ENCODE peak calls at places on chromosomes 3 and 15, in nine cellular contexts. H, O, P, D, Y, B, Q, T and I are unnamed samples.

GRCh38 chr15:82807920-82808633 is 1.4 kb upstream of the WHAMM start:
- DNase-seq in B (no peak), P (no peak), O (no peak), H (no peak), Y (no peak), D (no peak), T (no peak), Q (no peak), I (no peak)

GRCh38 chr3:126267169-126267975 is 87.0 kb upstream of the ALDH1L1 start:
- DNase-seq in D (peak; percentile 88), H (no peak), Y (peak; percentile 96), B (peak; percentile 65), T (no peak), Q (peak; percentile 83), O (peak; percentile 34), P (peak; percentile 76), I (peak; percentile 90)

GRCh38 chr3:169668081-169668956 is 4.8 kb upstream of the MECOM start:
- DNase-seq in Q (no peak), Y (peak; percentile 62), D (peak; percentile 70), H (peak; percentile 30), P (peak; percentile 49), B (no peak), T (no peak), O (peak; percentile 57), I (peak; percentile 76)

GRCh38 chr15:66256692-66257091 is 3.1 kb upstream of the MEGF11 start:
- DNase-seq in P (no peak), D (no peak), H (no peak), O (no peak), B (no peak), Q (no peak), T (no peak), Y (no peak), I (no peak)

GRCh38 chr3:32018723-32019564 is 37.4 kb downstream of the ZNF860 start:
- DNase-seq in Y (peak; percentile 73), B (peak; percentile 66), D (no peak), P (no peak), Q (peak; percentile 30), T (no peak), H (no peak), O (no peak), I (peak; percentile 60)

GRCh38 chr15:67456677-67457529 is 64.0 kb upstream of the C15orf61 start:
- DNase-seq in Q (peak; percentile 23), D (peak; percentile 92), Y (peak; percentile 82), T (peak; percentile 81), P (peak; percentile 95), H (peak; percentile 87), B (peak; percentile 54), O (peak; percentile 91), I (peak; percentile 82)

GRCh38 chr3:171755015-171755589 is 55.2 kb downstream of the PLD1 start:
- DNase-seq in D (no peak), O (no peak), T (no peak), H (no peak), Y (no peak), P (no peak), Q (no peak), B (no peak), I (no peak)

GRCh38 chr15:83871808-83872559 is 218.1 kb downstream of the ADAMTSL3 start:
- DNase-seq in H (no peak), O (no peak), Y (peak; percentile 70), B (peak; percentile 36), D (no peak), T (no peak), P (no peak), Q (peak; percentile 3), I (no peak)

GRCh38 chr3:169658311-169658931 is 5.1 kb downstream of the MECOM start:
- DNase-seq in Q (no peak), P (no peak), B (no peak), H (no peak), O (no peak), D (peak; percentile 43), Y (no peak), T (no peak), I (peak; percentile 66)

GRCh38 chr15:82951472-82952155 is 906 bp downstream of the HOMER2 start:
- DNase-seq in Q (no peak), Y (no peak), B (no peak), D (no peak), T (no peak), O (no peak), P (no peak), H (no peak), I (no peak)

GRCh38 chr3:52299815-52300611 is 12.4 kb downstream of the GLYCTK start:
- DNase-seq in Y (peak; percentile 65), P (no peak), D (peak; percentile 52), O (no peak), B (no peak), T (no peak), H (no peak), Q (peak; percentile 69), I (peak; percentile 85)

GRCh38 chr15:91783001-91783400 is 70.5 kb upstream of the SLCO3A1 start:
- DNase-seq in O (no peak), H (no peak), B (no peak), T (no peak), Y (no peak), D (no peak), P (no peak), Q (no peak), I (no peak)

GRCh38 chr3:48694610-48695051 is 8.9 kb upstream of the NCKIPSD start:
- DNase-seq in T (no peak), H (no peak), Q (peak; percentile 81), B (peak; percentile 71), P (no peak), D (no peak), Y (peak; percentile 92), O (no peak), I (no peak)

GRCh38 chr3:106299300-106300098 is 430.7 kb upstream of the CBLB start:
- DNase-seq in B (no peak), P (no peak), D (no peak), Y (peak; percentile 32), H (no peak), O (no peak), T (no peak), Q (peak; percentile 6), I (no peak)

GRCh38 chr3:101381809-101382208 is 61.4 kb upstream of the IMPG2 start:
- DNase-seq in D (no peak), H (no peak), Y (peak; percentile 43), O (no peak), P (no peak), B (peak; percentile 51), Q (no peak), T (no peak), I (peak; percentile 30)

GRCh38 chr15:75697523-75698398 is 14.9 kb downstream of the CSPG4 start:
- DNase-seq in T (no peak), B (no peak), P (no peak), D (no peak), H (no peak), Y (peak; percentile 48), O (no peak), Q (no peak), I (peak; percentile 58)

GRCh38 chr3:27340524-27340923 is 28.7 kb downstream of the NEK10 start:
- DNase-seq in B (no peak), O (no peak), T (no peak), Q (no peak), D (no peak), P (no peak), H (no peak), Y (no peak), I (no peak)

GRCh38 chr3:48248095-48248863 is 7.4 kb downstream of the ZNF589 start:
- DNase-seq in H (no peak), B (no peak), T (no peak), D (no peak), P (no peak), O (no peak), Y (no peak), Q (no peak), I (no peak)

GRCh38 chr3:187343670-187344069 is 24.5 kb upstream of the RTP4 start:
- DNase-seq in H (no peak), P (no peak), Q (no peak), B (no peak), O (no peak), Y (no peak), T (no peak), D (no peak), I (no peak)

GRCh38 chr3:109702252-109702651 is 364.9 kb upstream of the DPPA4 start:
- DNase-seq in T (no peak), Y (peak; percentile 85), Q (no peak), D (no peak), P (no peak), O (peak; percentile 58), B (no peak), H (no peak), I (no peak)

GRCh38 chr3:132342183-132342582 is 25.0 kb downstream of the ACP3 start:
- DNase-seq in Y (peak; percentile 14), Q (no peak), D (no peak), B (no peak), T (no peak), P (no peak), O (no peak), H (no peak), I (no peak)

GRCh38 chr15:29937956-29938355 is 115.7 kb upstream of the TJP1 start:
- DNase-seq in P (no peak), T (no peak), Y (no peak), O (no peak), Q (no peak), D (no peak), B (no peak), H (no peak), I (no peak)

GRCh38 chr3:106343841-106344240 is 475.0 kb upstream of the CBLB start:
- DNase-seq in O (no peak), D (no peak), P (no peak), Y (no peak), T (no peak), B (no peak), Q (no peak), H (no peak), I (no peak)

GRCh38 chr15:40746916-40747418 is 8.1 kb downstream of the RMDN3 start:
- DNase-seq in H (no peak), Q (no peak), T (no peak), O (no peak), B (no peak), P (no peak), Y (no peak), D (no peak), I (peak; percentile 37)

GRCh38 chr15:92974183-92974915 is 74.2 kb downstream of the CHD2 start:
- DNase-seq in Y (no peak), P (no peak), D (no peak), H (no peak), Q (no peak), O (no peak), T (no peak), B (no peak), I (no peak)

GRCh38 chr15:80978685-80979084 is 10.9 kb downstream of the MESD start:
- DNase-seq in T (no peak), Y (peak; percentile 48), B (no peak), O (no peak), P (no peak), Q (no peak), H (no peak), D (no peak), I (no peak)